ENCODE peak calls at places on chromosomes 4 and X, in five cellular contexts. Z, E, M, G and H are unnamed samples.

GRCh38 chr4:150078996-150079581 is 844 bp downstream of the DCLK2 start:
- DNase-seq in G (peak; percentile 31), Z (no peak), E (peak; percentile 68), M (peak; percentile 34), H (peak; percentile 17)

GRCh38 chr4:39255266-39255665 is 72.9 kb downstream of the WDR19 start:
- DNase-seq in G (no peak), E (no peak), M (no peak), Z (peak; percentile 8), H (peak; percentile 71)

GRCh38 chrX:138775501-138775900 is 64.0 kb upstream of the FGF13 start:
- DNase-seq in G (no peak), Z (no peak), M (no peak), E (no peak), H (peak; percentile 7)

GRCh38 chrX:19350831-19351447 is 7.2 kb downstream of the PDHA1 start:
- DNase-seq in Z (no peak), M (no peak), G (no peak), E (no peak), H (no peak)

GRCh38 chr4:86497980-86498379 is 96.1 kb upstream of the PTPN13 start:
- DNase-seq in M (no peak), G (no peak), Z (no peak), E (no peak), H (no peak)

GRCh38 chrX:84188320-84188834 is 378 bp upstream of the RPS6KA6 start:
- DNase-seq in M (peak; percentile 14), G (peak; percentile 32), E (peak; percentile 60), Z (no peak), H (no peak)

GRCh38 chrX:56811599-56811998 is 82.6 kb downstream of the NBDY start:
- DNase-seq in G (no peak), E (no peak), M (no peak), Z (no peak), H (no peak)

GRCh38 chr4:125115941-125116340 is 198.8 kb upstream of the FAT4 start:
- DNase-seq in E (no peak), G (no peak), Z (no peak), M (no peak), H (peak; percentile 57)

GRCh38 chrX:39022106-39022505 is 220.8 kb downstream of the MID1IP1 start:
- DNase-seq in G (no peak), Z (no peak), M (no peak), E (no peak), H (no peak)

GRCh38 chrX:106479920-106480319 is 131.9 kb upstream of the RADX start:
- DNase-seq in Z (no peak), E (no peak), G (no peak), M (no peak), H (no peak)

GRCh38 chrX:119004920-119005524 is 30.6 kb downstream of the LONRF3 start:
- DNase-seq in M (peak; percentile 41), G (peak; percentile 50), E (no peak), Z (no peak), H (peak; percentile 25)

GRCh38 chrX:48306175-48306574 is 50.3 kb downstream of the SSX3 start:
- DNase-seq in Z (no peak), E (no peak), G (no peak), M (no peak), H (no peak)

GRCh38 chrX:96140796-96141195 is 543.8 kb upstream of the DIAPH2 start:
- DNase-seq in G (no peak), E (no peak), M (no peak), Z (no peak), H (no peak)

GRCh38 chrX:21733705-21734104 is 24.2 kb downstream of the SMPX start:
- DNase-seq in E (no peak), M (no peak), G (no peak), Z (no peak), H (no peak)

GRCh38 chr4:34733185-34733916 is 1511.0 kb downstream of the ARAP2 start:
- DNase-seq in M (no peak), E (no peak), G (no peak), Z (no peak), H (no peak)

GRCh38 chr4:5821665-5822358 is 71.1 kb downstream of the CRMP1 start:
- DNase-seq in M (no peak), Z (no peak), G (no peak), E (no peak), H (no peak)

GRCh38 chr4:118883861-118884260 is 4.8 kb upstream of the SYNPO2 start:
- DNase-seq in G (no peak), M (no peak), E (no peak), Z (no peak), H (no peak)

GRCh38 chr4:73661646-73662119 is 41.4 kb upstream of the RASSF6 start:
- DNase-seq in G (no peak), Z (peak; percentile 80), E (no peak), M (no peak), H (peak; percentile 55)

GRCh38 chr4:120842046-120842445 is 80.5 kb downstream of the PRDM5 start:
- DNase-seq in Z (no peak), G (no peak), M (no peak), E (no peak), H (no peak)

GRCh38 chr4:6043188-6043587 is 25.0 kb upstream of the C4orf50 start:
- DNase-seq in G (no peak), Z (no peak), M (no peak), E (no peak), H (no peak)

GRCh38 chr4:157265281-157265680 is 44.8 kb downstream of the GRIA2 start:
- DNase-seq in E (no peak), Z (no peak), G (no peak), M (no peak), H (peak; percentile 4)

GRCh38 chr4:79178770-79179169 is 147.1 kb downstream of the NAA11 start:
- DNase-seq in E (no peak), Z (no peak), G (no peak), M (peak; percentile 15), H (no peak)

GRCh38 chrX:121863976-121864375 is 816.6 kb downstream of the GLUD2 start:
- DNase-seq in E (no peak), M (no peak), Z (no peak), G (no peak), H (no peak)

GRCh38 chr4:168421671-168422070 is 58.6 kb downstream of the DDX60L start:
- DNase-seq in Z (peak; percentile 44), G (no peak), M (no peak), E (no peak), H (peak; percentile 54)

GRCh38 chr4:105620640-105621323 is 68.4 kb downstream of the ARHGEF38 start:
- DNase-seq in G (peak; percentile 43), E (no peak), Z (peak; percentile 44), M (no peak), H (peak; percentile 68)

GRCh38 chr4:148692242-148692641 is 250.0 kb upstream of the NR3C2 start:
- DNase-seq in E (no peak), G (no peak), M (no peak), Z (no peak), H (no peak)

GRCh38 chrX:123918106-123918721 is 43.3 kb upstream of the STAG2 start:
- DNase-seq in Z (no peak), M (no peak), E (no peak), G (no peak), H (no peak)
- H3K27ac ChIP-seq in Z (peak overlapping the region; percentile 11), M (no peak overlapping the region), E (no peak overlapping the region), G (no peak overlapping the region), H (no peak overlapping the region)

GRCh38 chrX:65723706-65724105 is 56.3 kb downstream of the MSN start:
- DNase-seq in Z (no peak), M (no peak), G (no peak), E (no peak), H (no peak)
- H3K27ac ChIP-seq in Z (no peak overlapping the region), M (peak overlapping the region; percentile 30), G (no peak overlapping the region), E (no peak overlapping the region), H (no peak overlapping the region)

GRCh38 chr4:102610007-102610406 is 108.8 kb downstream of the NFKB1 start:
- DNase-seq in M (no peak), G (no peak), E (no peak), Z (no peak), H (no peak)

GRCh38 chr4:102610476-102610875 is 109.3 kb downstream of the NFKB1 start:
- DNase-seq in Z (no peak), M (no peak), G (no peak), E (no peak), H (no peak)

GRCh38 chr4:102612824-102613366 is 111.7 kb downstream of the NFKB1 start:
- DNase-seq in M (no peak), G (no peak), E (no peak), Z (peak; percentile 48), H (peak; percentile 47)

GRCh38 chr4:102614801-102615200 is 113.6 kb downstream of the NFKB1 start:
- DNase-seq in M (no peak), G (no peak), Z (no peak), E (no peak), H (no peak)

GRCh38 chr4:102612195-102612594 is 111.0 kb downstream of the NFKB1 start:
- DNase-seq in E (no peak), Z (no peak), G (no peak), M (no peak), H (no peak)
- H3K27ac ChIP-seq in E (peak overlapping the region; percentile 67), Z (peak overlapping the region; percentile 92), G (no peak overlapping the region), M (no peak overlapping the region), H (no peak overlapping the region)

GRCh38 chr4:173391691-173392090 is 7.2 kb downstream of the SCRG1 start:
- DNase-seq in M (no peak), E (no peak), G (no peak), Z (no peak), H (no peak)

GRCh38 chr4:173399016-173399415 is at the start of gene SCRG1:
- DNase-seq in M (peak; percentile 36), Z (no peak), E (no peak), G (no peak), H (no peak)

GRCh38 chr4:173398251-173398650 is 665 bp downstream of the SCRG1 start:
- DNase-seq in G (no peak), Z (no peak), E (no peak), M (no peak), H (no peak)

GRCh38 chr4:173403051-173403450 is 4.1 kb upstream of the SCRG1 start:
- DNase-seq in M (no peak), G (no peak), E (no peak), Z (no peak), H (peak; percentile 25)

GRCh38 chr4:173397604-173398003 is 1.3 kb downstream of the SCRG1 start:
- DNase-seq in G (no peak), E (no peak), M (no peak), Z (no peak), H (no peak)
- H3K27ac ChIP-seq in G (no peak overlapping the region), E (no peak overlapping the region), M (no peak overlapping the region), Z (no peak overlapping the region), H (no peak overlapping the region)

GRCh38 chrX:115583730-115584004 is 22.7 kb downstream of the PLS3 start:
- DNase-seq in M (no peak), Z (no peak), G (no peak), E (no peak), H (no peak)

GRCh38 chrX:115582871-115583729 is 22.1 kb downstream of the PLS3 start:
- DNase-seq in Z (no peak), M (no peak), E (no peak), G (no peak), H (no peak)

GRCh38 chrX:115582035-115582870 is 21.3 kb downstream of the PLS3 start:
- DNase-seq in E (no peak), M (peak; percentile 18), Z (no peak), G (no peak), H (no peak)

GRCh38 chrX:115588180-115588579 is 27.2 kb downstream of the PLS3 start:
- DNase-seq in Z (no peak), M (no peak), E (no peak), G (no peak), H (no peak)

GRCh38 chrX:115584715-115585114 is 23.7 kb downstream of the PLS3 start:
- DNase-seq in Z (no peak), G (no peak), M (no peak), E (no peak), H (no peak)
- H3K27ac ChIP-seq in Z (peak overlapping the region; percentile 75), G (peak overlapping the region; percentile 33), M (peak overlapping the region; percentile 78), E (no peak overlapping the region), H (no peak overlapping the region)

GRCh38 chr4:76952071-76952470 is 2.5 kb downstream of the SEPTIN11 start:
- DNase-seq in M (no peak), G (no peak), Z (no peak), E (no peak), H (no peak)
- H3K27ac ChIP-seq in M (peak overlapping the region; percentile 96), G (no peak overlapping the region), Z (no peak overlapping the region), E (no peak overlapping the region), H (no peak overlapping the region)